ENCODE peak calls at places on chromosomes 4 and X, in eight cellular contexts. T, E, H, R, Z, M, D and X are unnamed samples.

GRCh38 chr4:73381214-73381613 is 22.9 kb upstream of the ALB start:
- DNase-seq in T (no peak), E (no peak), H (no peak), R (no peak), Z (no peak), M (no peak), D (no peak), X (no peak)

GRCh38 chr4:7021930-7022658 is 21.1 kb upstream of the TADA2B start:
- DNase-seq in T (no peak), E (peak), H (peak), R (no peak), Z (peak), M (peak), D (no peak), X (no peak)

GRCh38 chr4:39078829-39079228 is 16.8 kb downstream of the KLHL5 start:
- DNase-seq in T (no peak), E (no peak), H (no peak), R (no peak), Z (no peak), M (no peak), D (no peak), X (no peak)

GRCh38 chr4:40283413-40283812 is 51.7 kb upstream of the CHRNA9 start:
- DNase-seq in T (no peak), E (no peak), H (no peak), R (no peak), Z (no peak), M (peak), D (no peak), X (no peak)

GRCh38 chr4:147370473-147370872 is 110.4 kb upstream of the EDNRA start:
- DNase-seq in T (no peak), E (peak), H (peak), R (no peak), Z (no peak), M (peak), D (no peak), X (no peak)

GRCh38 chr4:173024203-173024602 is 144.4 kb upstream of the GALNT7 start:
- DNase-seq in T (no peak), E (no peak), H (no peak), R (no peak), Z (no peak), M (no peak), D (no peak), X (no peak)

GRCh38 chr4:183848762-183849161 is 56.3 kb upstream of the STOX2 start:
- DNase-seq in T (no peak), E (no peak), H (no peak), R (no peak), Z (no peak), M (no peak), D (no peak), X (no peak)

GRCh38 chr4:40205259-40206198 is 8.7 kb downstream of the RHOH start:
- DNase-seq in T (no peak), E (no peak), H (no peak), R (peak), Z (no peak), M (no peak), D (no peak), X (no peak)

GRCh38 chrX:22527302-22527701 is 254.6 kb downstream of the CBLL2 start:
- DNase-seq in T (peak), E (no peak), H (no peak), R (no peak), Z (no peak), M (no peak), D (no peak), X (no peak)

GRCh38 chr4:158861766-158862165 is 92.9 kb downstream of the FNIP2 start:
- DNase-seq in T (no peak), E (no peak), H (no peak), R (no peak), Z (no peak), M (no peak), D (no peak), X (no peak)

GRCh38 chr4:10625130-10625529 is 59.4 kb downstream of the CLNK start:
- DNase-seq in T (peak), E (no peak), H (no peak), R (no peak), Z (no peak), M (no peak), D (no peak), X (no peak)

GRCh38 chr4:186621959-186622553 is 66.7 kb upstream of the MTNR1A start:
- DNase-seq in T (no peak), E (peak), H (peak), R (no peak), Z (no peak), M (peak), D (no peak), X (no peak)

GRCh38 chr4:107736924-107737448 is 17.0 kb upstream of the PAPSS1 start:
- DNase-seq in T (peak), E (peak), H (peak), R (no peak), Z (no peak), M (no peak), D (peak), X (peak)

GRCh38 chrX:3252744-3253143 is 93.7 kb downstream of the MXRA5 start:
- DNase-seq in T (no peak), E (peak), H (no peak), R (no peak), Z (no peak), M (no peak), D (no peak), X (no peak)

GRCh38 chr4:47468686-47469365 is 5.3 kb upstream of the COMMD8 start:
- DNase-seq in T (no peak), E (peak), H (peak), R (no peak), Z (no peak), M (no peak), D (no peak), X (no peak)

GRCh38 chrX:9542106-9542764 is 77.4 kb downstream of the TBL1X start:
- DNase-seq in T (peak), E (peak), H (no peak), R (no peak), Z (no peak), M (no peak), D (no peak), X (no peak)

GRCh38 chrX:348461-349117 is 30.0 kb upstream of the GTPBP6 start:
- DNase-seq in T (no peak), E (peak), H (peak), R (no peak), Z (peak), M (no peak), D (no peak), X (no peak)

GRCh38 chr4:169062861-169063197 is 52.8 kb upstream of the CBR4 start:
- DNase-seq in T (no peak), E (peak), H (peak), R (no peak), Z (no peak), M (no peak), D (no peak), X (no peak)

GRCh38 chrX:94961730-94962129 is 1287.7 kb downstream of the FAM133A start:
- DNase-seq in T (no peak), E (no peak), H (no peak), R (no peak), Z (no peak), M (no peak), D (no peak), X (no peak)

GRCh38 chrX:85851418-85851817 is 195.9 kb downstream of the CHM start:
- DNase-seq in T (no peak), E (peak), H (peak), R (no peak), Z (peak), M (no peak), D (peak), X (peak)